ENCODE peak calls at places on chromosomes 3 and 15, in six cellular contexts. One of them, this sample, is unnamed.

GRCh38 chr3:177354461-177354860 is 157.2 kb upstream of the TBL1XR1 start:
- DNase-seq in ELR: no peak
- DNase-seq in MM.1S: no peak
- DNase-seq in stimulated activated naive CD4-positive, alpha-beta T cell: no peak
- DNase-seq in occipital lobe: no peak
- DNase-seq in stimulated activated CD8-positive, alpha-beta memory T cell treated with anti-CD3 and anti-CD28 coated beads, Interleukin-15, amount 100 ng/mL, for 24 hours: no peak
- DNase-seq in this sample: no peak

GRCh38 chr15:97189152-97189551 is 771.4 kb upstream of the ARRDC4 start:
- DNase-seq in ELR: peak; percentile 58
- DNase-seq in MM.1S: no peak
- DNase-seq in stimulated activated naive CD4-positive, alpha-beta T cell: no peak
- DNase-seq in occipital lobe: no peak
- DNase-seq in stimulated activated CD8-positive, alpha-beta memory T cell treated with anti-CD3 and anti-CD28 coated beads, Interleukin-15, amount 100 ng/mL, for 24 hours: no peak
- DNase-seq in this sample: no peak

GRCh38 chr3:134850761-134851160 is 55.7 kb downstream of the EPHB1 start:
- DNase-seq in MM.1S: no peak
- DNase-seq in ELR: no peak
- DNase-seq in stimulated activated naive CD4-positive, alpha-beta T cell: no peak
- DNase-seq in occipital lobe: no peak
- DNase-seq in stimulated activated CD8-positive, alpha-beta memory T cell treated with anti-CD3 and anti-CD28 coated beads, Interleukin-15, amount 100 ng/mL, for 24 hours: no peak
- DNase-seq in this sample: no peak

GRCh38 chr3:152019516-152019915 is 146.1 kb downstream of the SUCNR1 start:
- DNase-seq in ELR: peak; percentile 9
- DNase-seq in occipital lobe: no peak
- DNase-seq in stimulated activated naive CD4-positive, alpha-beta T cell: no peak
- DNase-seq in stimulated activated CD8-positive, alpha-beta memory T cell treated with anti-CD3 and anti-CD28 coated beads, Interleukin-15, amount 100 ng/mL, for 24 hours: no peak
- DNase-seq in MM.1S: no peak
- DNase-seq in this sample: no peak

GRCh38 chr3:66812126-66812525 is 186.0 kb upstream of the KBTBD8 start:
- DNase-seq in stimulated activated CD8-positive, alpha-beta memory T cell treated with anti-CD3 and anti-CD28 coated beads, Interleukin-15, amount 100 ng/mL, for 24 hours: no peak
- DNase-seq in stimulated activated naive CD4-positive, alpha-beta T cell: no peak
- DNase-seq in occipital lobe: no peak
- DNase-seq in MM.1S: peak; percentile 46
- DNase-seq in ELR: no peak
- DNase-seq in this sample: no peak

GRCh38 chr3:133563186-133563591 is 10.3 kb upstream of the CDV3 start:
- DNase-seq in ELR: peak; percentile 34
- DNase-seq in stimulated activated CD8-positive, alpha-beta memory T cell treated with anti-CD3 and anti-CD28 coated beads, Interleukin-15, amount 100 ng/mL, for 24 hours: no peak
- DNase-seq in stimulated activated naive CD4-positive, alpha-beta T cell: no peak
- DNase-seq in occipital lobe: no peak
- DNase-seq in MM.1S: no peak
- DNase-seq in this sample: no peak

GRCh38 chr3:150054635-150055034 is 83.9 kb upstream of the PFN2 start:
- DNase-seq in MM.1S: no peak
- DNase-seq in ELR: no peak
- DNase-seq in stimulated activated CD8-positive, alpha-beta memory T cell treated with anti-CD3 and anti-CD28 coated beads, Interleukin-15, amount 100 ng/mL, for 24 hours: no peak
- DNase-seq in occipital lobe: no peak
- DNase-seq in stimulated activated naive CD4-positive, alpha-beta T cell: no peak
- DNase-seq in this sample: no peak

GRCh38 chr3:19485267-19485666 is 337.0 kb downstream of the KCNH8 start:
- DNase-seq in MM.1S: no peak
- DNase-seq in occipital lobe: no peak
- DNase-seq in ELR: no peak
- DNase-seq in stimulated activated CD8-positive, alpha-beta memory T cell treated with anti-CD3 and anti-CD28 coated beads, Interleukin-15, amount 100 ng/mL, for 24 hours: no peak
- DNase-seq in stimulated activated naive CD4-positive, alpha-beta T cell: no peak
- DNase-seq in this sample: no peak

GRCh38 chr3:5768546-5768945 is 581.0 kb downstream of the EDEM1 start:
- DNase-seq in MM.1S: no peak
- DNase-seq in occipital lobe: no peak
- DNase-seq in stimulated activated CD8-positive, alpha-beta memory T cell treated with anti-CD3 and anti-CD28 coated beads, Interleukin-15, amount 100 ng/mL, for 24 hours: no peak
- DNase-seq in stimulated activated naive CD4-positive, alpha-beta T cell: no peak
- DNase-seq in ELR: no peak
- DNase-seq in this sample: no peak

GRCh38 chr3:32961189-32961715 is 9.8 kb downstream of the CCR4 start:
- DNase-seq in stimulated activated CD8-positive, alpha-beta memory T cell treated with anti-CD3 and anti-CD28 coated beads, Interleukin-15, amount 100 ng/mL, for 24 hours: no peak
- DNase-seq in occipital lobe: no peak
- DNase-seq in MM.1S: no peak
- DNase-seq in stimulated activated naive CD4-positive, alpha-beta T cell: peak; percentile 27
- DNase-seq in ELR: no peak
- DNase-seq in this sample: no peak

This sample was measured in kidney glomerular epithelial cell.